ENCODE peak calls at places on chromosomes 12 and 14, in seven cellular contexts. One of them, this sample, is unnamed.
A peak's percentile ranks its signal among the peaks of the same experiment; 100 is the strongest.

GRCh38 chr14:77139540-77140342 is 1.9 kb downstream of the ZDHHC22 start:
- DNase-seq in NCI-H69: peak; percentile 86
- DNase-seq in GM03348: peak; percentile 62
- DNase-seq in aorta: no peak
- DNase-seq in GM06990: peak; percentile 37
- DNase-seq in A673: peak; percentile 72
- DNase-seq in stimulated activated CD8-positive, alpha-beta memory T cell treated with anti-CD3 and anti-CD28 coated beads, Interleukin-4, amount 100 ng/mL, for 4 hours: no peak
- DNase-seq in this sample: no peak

GRCh38 chr12:92208613-92209121 is 63.0 kb upstream of the BTG1 start:
- DNase-seq in stimulated activated CD8-positive, alpha-beta memory T cell treated with anti-CD3 and anti-CD28 coated beads, Interleukin-4, amount 100 ng/mL, for 4 hours: no peak
- DNase-seq in aorta: no peak
- DNase-seq in GM03348: peak; percentile 52
- DNase-seq in GM06990: peak; percentile 35
- DNase-seq in NCI-H69: no peak
- DNase-seq in A673: peak; percentile 88
- DNase-seq in this sample: no peak

GRCh38 chr12:102510031-102510430 is 29.7 kb upstream of the IGF1 start:
- DNase-seq in GM03348: no peak
- DNase-seq in stimulated activated CD8-positive, alpha-beta memory T cell treated with anti-CD3 and anti-CD28 coated beads, Interleukin-4, amount 100 ng/mL, for 4 hours: no peak
- DNase-seq in A673: no peak
- DNase-seq in NCI-H69: no peak
- DNase-seq in aorta: no peak
- DNase-seq in GM06990: no peak
- DNase-seq in this sample: no peak

GRCh38 chr12:15364221-15365170 is 42.2 kb downstream of the PTPRO start:
- DNase-seq in A673: peak; percentile 29
- DNase-seq in GM03348: no peak
- DNase-seq in GM06990: no peak
- DNase-seq in aorta: no peak
- DNase-seq in stimulated activated CD8-positive, alpha-beta memory T cell treated with anti-CD3 and anti-CD28 coated beads, Interleukin-4, amount 100 ng/mL, for 4 hours: no peak
- DNase-seq in NCI-H69: peak; percentile 83
- DNase-seq in this sample: no peak

GRCh38 chr14:98935921-98936320 is 336.1 kb downstream of the BCL11B start:
- DNase-seq in GM03348: no peak
- DNase-seq in NCI-H69: no peak
- DNase-seq in aorta: no peak
- DNase-seq in GM06990: no peak
- DNase-seq in stimulated activated CD8-positive, alpha-beta memory T cell treated with anti-CD3 and anti-CD28 coated beads, Interleukin-4, amount 100 ng/mL, for 4 hours: no peak
- DNase-seq in A673: no peak
- DNase-seq in this sample: no peak

GRCh38 chr12:1212529-1212928 is 221.5 kb downstream of the ERC1 start:
- DNase-seq in GM03348: no peak
- DNase-seq in A673: no peak
- DNase-seq in aorta: no peak
- DNase-seq in NCI-H69: peak; percentile 34
- DNase-seq in stimulated activated CD8-positive, alpha-beta memory T cell treated with anti-CD3 and anti-CD28 coated beads, Interleukin-4, amount 100 ng/mL, for 4 hours: no peak
- DNase-seq in GM06990: no peak
- DNase-seq in this sample: no peak

GRCh38 chr12:122878780-122879612 is 16.9 kb downstream of the VPS37B start:
- DNase-seq in stimulated activated CD8-positive, alpha-beta memory T cell treated with anti-CD3 and anti-CD28 coated beads, Interleukin-4, amount 100 ng/mL, for 4 hours: no peak
- DNase-seq in GM06990: no peak
- DNase-seq in aorta: no peak
- DNase-seq in GM03348: no peak
- DNase-seq in NCI-H69: no peak
- DNase-seq in A673: no peak
- DNase-seq in this sample: no peak

GRCh38 chr12:117063162-117063911 is 35.9 kb downstream of the TESC start:
- DNase-seq in stimulated activated CD8-positive, alpha-beta memory T cell treated with anti-CD3 and anti-CD28 coated beads, Interleukin-4, amount 100 ng/mL, for 4 hours: peak; percentile 2
- DNase-seq in GM06990: peak; percentile 41
- DNase-seq in A673: no peak
- DNase-seq in GM03348: no peak
- DNase-seq in aorta: peak; percentile 79
- DNase-seq in NCI-H69: no peak
- DNase-seq in this sample: no peak

GRCh38 chr14:87457727-87458126 is 535.3 kb downstream of the GALC start:
- DNase-seq in aorta: no peak
- DNase-seq in GM03348: no peak
- DNase-seq in stimulated activated CD8-positive, alpha-beta memory T cell treated with anti-CD3 and anti-CD28 coated beads, Interleukin-4, amount 100 ng/mL, for 4 hours: no peak
- DNase-seq in A673: no peak
- DNase-seq in NCI-H69: no peak
- DNase-seq in GM06990: no peak
- DNase-seq in this sample: no peak

GRCh38 chr12:79020106-79020505 is 155.5 kb downstream of the SYT1 start:
- DNase-seq in stimulated activated CD8-positive, alpha-beta memory T cell treated with anti-CD3 and anti-CD28 coated beads, Interleukin-4, amount 100 ng/mL, for 4 hours: no peak
- DNase-seq in aorta: no peak
- DNase-seq in A673: no peak
- DNase-seq in GM03348: no peak
- DNase-seq in NCI-H69: peak; percentile 51
- DNase-seq in GM06990: no peak
- DNase-seq in this sample: no peak

GRCh38 chr12:104130760-104131159 is 7.2 kb downstream of the NFYB start:
- DNase-seq in aorta: no peak
- DNase-seq in A673: no peak
- DNase-seq in stimulated activated CD8-positive, alpha-beta memory T cell treated with anti-CD3 and anti-CD28 coated beads, Interleukin-4, amount 100 ng/mL, for 4 hours: no peak
- DNase-seq in NCI-H69: no peak
- DNase-seq in GM03348: no peak
- DNase-seq in GM06990: no peak
- DNase-seq in this sample: no peak

GRCh38 chr14:22131749-22132476 is 457.1 kb downstream of the DAD1 start:
- DNase-seq in NCI-H69: peak; percentile 24
- DNase-seq in GM03348: no peak
- DNase-seq in aorta: no peak
- DNase-seq in stimulated activated CD8-positive, alpha-beta memory T cell treated with anti-CD3 and anti-CD28 coated beads, Interleukin-4, amount 100 ng/mL, for 4 hours: no peak
- DNase-seq in GM06990: no peak
- DNase-seq in A673: peak; percentile 55
- DNase-seq in this sample: no peak

GRCh38 chr12:109596418-109597244 is 23.0 kb downstream of the MVK start:
- DNase-seq in aorta: no peak
- DNase-seq in stimulated activated CD8-positive, alpha-beta memory T cell treated with anti-CD3 and anti-CD28 coated beads, Interleukin-4, amount 100 ng/mL, for 4 hours: no peak
- DNase-seq in GM06990: no peak
- DNase-seq in A673: no peak
- DNase-seq in NCI-H69: no peak
- DNase-seq in GM03348: no peak
- DNase-seq in this sample: no peak

GRCh38 chr14:100109594-100109955 is 44.4 kb downstream of the EVL start:
- DNase-seq in aorta: no peak
- DNase-seq in GM06990: no peak
- DNase-seq in NCI-H69: no peak
- DNase-seq in A673: no peak
- DNase-seq in stimulated activated CD8-positive, alpha-beta memory T cell treated with anti-CD3 and anti-CD28 coated beads, Interleukin-4, amount 100 ng/mL, for 4 hours: no peak
- DNase-seq in GM03348: no peak
- DNase-seq in this sample: no peak

GRCh38 chr14:59189281-59189821 is 884 bp downstream of the DAAM1 start:
- DNase-seq in A673: peak; percentile 22
- DNase-seq in GM03348: peak; percentile 35
- DNase-seq in stimulated activated CD8-positive, alpha-beta memory T cell treated with anti-CD3 and anti-CD28 coated beads, Interleukin-4, amount 100 ng/mL, for 4 hours: peak; percentile 3
- DNase-seq in aorta: no peak
- DNase-seq in NCI-H69: peak; percentile 64
- DNase-seq in GM06990: peak; percentile 66
- DNase-seq in this sample: peak; percentile 73

GRCh38 chr12:127035011-127035879 is 1231.7 kb upstream of the TMEM132C start:
- DNase-seq in GM03348: no peak
- DNase-seq in GM06990: no peak
- DNase-seq in stimulated activated CD8-positive, alpha-beta memory T cell treated with anti-CD3 and anti-CD28 coated beads, Interleukin-4, amount 100 ng/mL, for 4 hours: no peak
- DNase-seq in NCI-H69: no peak
- DNase-seq in aorta: no peak
- DNase-seq in A673: no peak
- DNase-seq in this sample: no peak

GRCh38 chr12:45183263-45183662 is 32.6 kb upstream of the ANO6 start:
- DNase-seq in A673: peak; percentile 37
- DNase-seq in GM06990: no peak
- DNase-seq in GM03348: peak; percentile 52
- DNase-seq in aorta: no peak
- DNase-seq in stimulated activated CD8-positive, alpha-beta memory T cell treated with anti-CD3 and anti-CD28 coated beads, Interleukin-4, amount 100 ng/mL, for 4 hours: no peak
- DNase-seq in NCI-H69: peak; percentile 9
- DNase-seq in this sample: no peak

GRCh38 chr12:131773582-131774221 is 54.5 kb upstream of the MMP17 start:
- DNase-seq in GM03348: no peak
- DNase-seq in NCI-H69: no peak
- DNase-seq in aorta: no peak
- DNase-seq in GM06990: peak; percentile 77
- DNase-seq in A673: no peak
- DNase-seq in stimulated activated CD8-positive, alpha-beta memory T cell treated with anti-CD3 and anti-CD28 coated beads, Interleukin-4, amount 100 ng/mL, for 4 hours: no peak
- DNase-seq in this sample: no peak

GRCh38 chr12:51202650-51203198 is 15.1 kb downstream of the POU6F1 start:
- DNase-seq in GM03348: no peak
- DNase-seq in stimulated activated CD8-positive, alpha-beta memory T cell treated with anti-CD3 and anti-CD28 coated beads, Interleukin-4, amount 100 ng/mL, for 4 hours: no peak
- DNase-seq in NCI-H69: no peak
- DNase-seq in aorta: no peak
- DNase-seq in A673: no peak
- DNase-seq in GM06990: no peak
- DNase-seq in this sample: no peak

GRCh38 chr14:104747876-104748275 is 5.1 kb upstream of the SIVA1 start:
- DNase-seq in GM03348: no peak
- DNase-seq in A673: no peak
- DNase-seq in NCI-H69: no peak
- DNase-seq in stimulated activated CD8-positive, alpha-beta memory T cell treated with anti-CD3 and anti-CD28 coated beads, Interleukin-4, amount 100 ng/mL, for 4 hours: no peak
- DNase-seq in aorta: no peak
- DNase-seq in GM06990: no peak
- DNase-seq in this sample: no peak

GRCh38 chr14:100299238-100299560 is 7.0 kb downstream of the SLC25A29 start:
- DNase-seq in NCI-H69: no peak
- DNase-seq in GM03348: no peak
- DNase-seq in aorta: peak; percentile 21
- DNase-seq in stimulated activated CD8-positive, alpha-beta memory T cell treated with anti-CD3 and anti-CD28 coated beads, Interleukin-4, amount 100 ng/mL, for 4 hours: no peak
- DNase-seq in A673: no peak
- DNase-seq in GM06990: no peak
- DNase-seq in this sample: no peak

GRCh38 chr12:64968989-64969819 is 144.8 kb downstream of the TBC1D30 start:
- DNase-seq in NCI-H69: no peak
- DNase-seq in stimulated activated CD8-positive, alpha-beta memory T cell treated with anti-CD3 and anti-CD28 coated beads, Interleukin-4, amount 100 ng/mL, for 4 hours: no peak
- DNase-seq in GM06990: no peak
- DNase-seq in GM03348: peak; percentile 61
- DNase-seq in aorta: no peak
- DNase-seq in A673: no peak
- DNase-seq in this sample: no peak

GRCh38 chr14:100776681-100777365 is 49.1 kb upstream of the MEG3 start:
- DNase-seq in A673: no peak
- DNase-seq in GM06990: no peak
- DNase-seq in NCI-H69: no peak
- DNase-seq in GM03348: no peak
- DNase-seq in stimulated activated CD8-positive, alpha-beta memory T cell treated with anti-CD3 and anti-CD28 coated beads, Interleukin-4, amount 100 ng/mL, for 4 hours: no peak
- DNase-seq in aorta: no peak
- DNase-seq in this sample: no peak

GRCh38 chr14:99865408-99865807 is 72.2 kb downstream of the EML1 start:
- DNase-seq in NCI-H69: no peak
- DNase-seq in GM06990: no peak
- DNase-seq in stimulated activated CD8-positive, alpha-beta memory T cell treated with anti-CD3 and anti-CD28 coated beads, Interleukin-4, amount 100 ng/mL, for 4 hours: no peak
- DNase-seq in A673: no peak
- DNase-seq in aorta: no peak
- DNase-seq in GM03348: no peak
- DNase-seq in this sample: no peak

GRCh38 chr12:75289678-75290200 is 40.4 kb downstream of the CAPS2 start:
- DNase-seq in GM03348: peak; percentile 27
- DNase-seq in NCI-H69: peak; percentile 25
- DNase-seq in GM06990: no peak
- DNase-seq in A673: peak; percentile 28
- DNase-seq in aorta: no peak
- DNase-seq in stimulated activated CD8-positive, alpha-beta memory T cell treated with anti-CD3 and anti-CD28 coated beads, Interleukin-4, amount 100 ng/mL, for 4 hours: no peak
- DNase-seq in this sample: no peak

This sample was measured in upper lobe of right lung.